ENCODE peak calls at places on chromosome 7, in seven cellular contexts. P, T, Q, E, L, X and M are unnamed samples.
A peak's percentile ranks its signal among the peaks of the same experiment; 100 is the strongest.

GRCh38 chr7:99788554-99788953 is 4.6 kb upstream of the CYP3A4 start:
- DNase-seq in P (no peak), T (no peak), Q (no peak), E (no peak), L (no peak), X (no peak), M (no peak)

GRCh38 chr7:108347616-108348015 is 108.6 kb downstream of the NRCAM start:
- DNase-seq in P (peak; percentile 92), T (no peak), Q (no peak), E (no peak), L (no peak), X (peak; percentile 66), M (no peak)

GRCh38 chr7:47577351-47577919 is 4.5 kb downstream of the TNS3 start:
- DNase-seq in P (no peak), T (no peak), Q (peak; percentile 64), E (no peak), L (no peak), X (no peak), M (no peak)

GRCh38 chr7:938546-939185 is 15.8 kb downstream of the ADAP1 start:
- DNase-seq in P (no peak), T (no peak), Q (no peak), E (no peak), L (peak; percentile 51), X (no peak), M (no peak)

GRCh38 chr7:2641406-2642393 is 9.9 kb downstream of the TTYH3 start:
- DNase-seq in P (peak; percentile 94), T (no peak), Q (peak; percentile 92), E (no peak), L (peak; percentile 97), X (peak; percentile 94), M (no peak)

GRCh38 chr7:14457567-14458453 is 444.7 kb downstream of the DGKB start:
- DNase-seq in P (peak; percentile 86), T (peak; percentile 17), Q (peak; percentile 48), E (no peak), L (peak; percentile 70), X (peak; percentile 72), M (peak; percentile 26)

GRCh38 chr7:23938937-23939552 is 229.0 kb downstream of the STK31 start:
- DNase-seq in P (peak; percentile 83), T (no peak), Q (no peak), E (no peak), L (no peak), X (peak; percentile 60), M (no peak)

GRCh38 chr7:4702961-4703512 is 20.9 kb downstream of the FOXK1 start:
- DNase-seq in P (peak; percentile 81), T (no peak), Q (peak; percentile 54), E (no peak), L (peak; percentile 83), X (peak; percentile 78), M (no peak)

GRCh38 chr7:45421096-45421495 is 153.1 kb upstream of the ADCY1 start:
- DNase-seq in P (no peak), T (no peak), Q (no peak), E (no peak), L (no peak), X (no peak), M (no peak)

GRCh38 chr7:712601-713457 is 13.7 kb upstream of the DNAAF5 start:
- DNase-seq in P (peak; percentile 68), T (no peak), Q (no peak), E (no peak), L (peak; percentile 56), X (no peak), M (no peak)

GRCh38 chr7:96321041-96321669 is 743 bp downstream of the SLC25A13 start:
- DNase-seq in P (peak; percentile 95), T (peak; percentile 33), Q (peak; percentile 88), E (no peak), L (peak; percentile 91), X (peak; percentile 92), M (peak; percentile 23)

GRCh38 chr7:43735802-43736603 is 6.7 kb upstream of the COA1 start:
- DNase-seq in P (no peak), T (no peak), Q (no peak), E (no peak), L (no peak), X (no peak), M (no peak)

GRCh38 chr7:155490697-155491628 is 33.0 kb downstream of the EN2 start:
- DNase-seq in P (peak; percentile 77), T (no peak), Q (peak; percentile 65), E (no peak), L (no peak), X (peak; percentile 88), M (no peak)

GRCh38 chr7:101582971-101583370 is 46.1 kb downstream of the MYL10 start:
- DNase-seq in P (peak; percentile 14), T (no peak), Q (no peak), E (no peak), L (no peak), X (no peak), M (no peak)

GRCh38 chr7:152511736-152512135 is 75.9 kb upstream of the KMT2C start:
- DNase-seq in P (no peak), T (no peak), Q (no peak), E (no peak), L (no peak), X (no peak), M (no peak)

GRCh38 chr7:2699289-2699620 is 11.3 kb downstream of the AMZ1 start:
- DNase-seq in P (no peak), T (no peak), Q (no peak), E (no peak), L (no peak), X (no peak), M (no peak)

GRCh38 chr7:107610353-107610752 is 30.3 kb downstream of the BCAP29 start:
- DNase-seq in P (no peak), T (no peak), Q (no peak), E (no peak), L (no peak), X (no peak), M (no peak)

GRCh38 chr7:128829391-128830166 is 627 bp upstream of the FLNC start:
- DNase-seq in P (peak; percentile 71), T (no peak), Q (no peak), E (no peak), L (peak; percentile 70), X (peak; percentile 63), M (no peak)

GRCh38 chr7:55439627-55440026 is 74.5 kb downstream of the LANCL2 start:
- DNase-seq in P (peak; percentile 71), T (no peak), Q (no peak), E (no peak), L (no peak), X (peak; percentile 18), M (no peak)

GRCh38 chr7:41573017-41573416 is 129.9 kb downstream of the INHBA start:
- DNase-seq in P (no peak), T (no peak), Q (no peak), E (no peak), L (no peak), X (no peak), M (no peak)

GRCh38 chr7:32155712-32156111 is 85.5 kb upstream of the PDE1C start:
- DNase-seq in P (no peak), T (no peak), Q (no peak), E (no peak), L (no peak), X (no peak), M (no peak)

GRCh38 chr7:149286811-149287400 is 24.9 kb downstream of the ZNF783 start:
- DNase-seq in P (no peak), T (no peak), Q (no peak), E (no peak), L (no peak), X (no peak), M (no peak)

GRCh38 chr7:158001621-158002320 is 585.9 kb downstream of the PTPRN2 start:
- DNase-seq in P (no peak), T (no peak), Q (no peak), E (no peak), L (no peak), X (peak; percentile 54), M (no peak)

GRCh38 chr7:15123901-15124300 is 221.3 kb upstream of the DGKB start:
- DNase-seq in P (no peak), T (no peak), Q (no peak), E (no peak), L (no peak), X (no peak), M (no peak)

GRCh38 chr7:30212720-30213119 is 71.7 kb upstream of the ZNRF2 start:
- DNase-seq in P (no peak), T (no peak), Q (no peak), E (no peak), L (no peak), X (no peak), M (no peak)

GRCh38 chr7:32879460-32879859 is 12.1 kb downstream of the KBTBD2 start:
- DNase-seq in P (no peak), T (no peak), Q (no peak), E (no peak), L (no peak), X (no peak), M (no peak)

GRCh38 chr7:66429498-66430163 is 199.1 kb upstream of the KCTD7 start:
- DNase-seq in P (no peak), T (no peak), Q (no peak), E (no peak), L (no peak), X (peak; percentile 32), M (no peak)

GRCh38 chr7:149496642-149497391 is 792 bp downstream of the ZNF746 start:
- DNase-seq in P (peak; percentile 74), T (peak; percentile 44), Q (peak; percentile 60), E (peak; percentile 39), L (no peak), X (peak; percentile 20), M (peak; percentile 32)

GRCh38 chr7:30660331-30661255 is 21.7 kb downstream of the CRHR2 start:
- DNase-seq in P (no peak), T (no peak), Q (no peak), E (no peak), L (peak; percentile 52), X (no peak), M (no peak)

GRCh38 chr7:143385891-143386781 is 5.0 kb downstream of the ZYX start:
- DNase-seq in P (peak; percentile 49), T (no peak), Q (no peak), E (no peak), L (peak; percentile 72), X (no peak), M (no peak)